ENCODE peak calls at places on chromosomes 3 and 15, in nine cellular contexts. U is tibial artery, E is fibroblast of pulmonary artery, L is fibroblast of the aortic adventitia, M is tibial nerve, O is ovary, P is hepatocyte, J is psoas muscle, C is GM23338. B is an unnamed sample.

GRCh38 chr3:187132666-187133065 is 6.6 kb downstream of the RPL39L start:
- DNase-seq in U (no peak), E (no peak), L (no peak), M (no peak), O (no peak), P (no peak), J (no peak), C (no peak), B (no peak)

GRCh38 chr15:73927003-73927475 is 777 bp downstream of the LOXL1 start:
- DNase-seq in U (peak), E (no peak), L (no peak), M (no peak), O (peak), P (peak), J (peak), C (peak), B (peak)

GRCh38 chr15:95262866-95263564 is 1031.7 kb downstream of the MCTP2 start:
- DNase-seq in U (no peak), E (peak), L (peak), M (no peak), O (no peak), P (no peak), J (no peak), C (no peak), B (no peak)

GRCh38 chr3:180264479-180264878 is 227.7 kb upstream of the PEX5L start:
- DNase-seq in U (no peak), E (no peak), L (no peak), M (no peak), O (no peak), P (no peak), J (no peak), C (no peak), B (no peak)

GRCh38 chr3:187979543-187979942 is 174.4 kb upstream of the LPP start:
- DNase-seq in U (no peak), E (no peak), L (no peak), M (no peak), O (no peak), P (no peak), J (no peak), C (no peak), B (no peak)

GRCh38 chr15:32688151-32688639 is 29.6 kb upstream of the GREM1 start:
- DNase-seq in U (no peak), E (no peak), L (no peak), M (no peak), O (no peak), P (peak), J (no peak), C (no peak), B (no peak)

GRCh38 chr3:104126864-104127553 is 1239.7 kb upstream of the ALCAM start:
- DNase-seq in U (no peak), E (no peak), L (no peak), M (no peak), O (no peak), P (peak), J (no peak), C (peak), B (no peak)

GRCh38 chr3:134009345-134010000 is 20.3 kb downstream of the SLCO2A1 start:
- DNase-seq in U (no peak), E (peak), L (peak), M (no peak), O (no peak), P (no peak), J (no peak), C (no peak), B (no peak)

GRCh38 chr3:167394003-167394402 is 13.9 kb upstream of the ZBBX start:
- DNase-seq in U (no peak), E (no peak), L (no peak), M (no peak), O (no peak), P (no peak), J (no peak), C (no peak), B (no peak)

GRCh38 chr3:71724584-71725278 is 471 bp downstream of the EIF4E3 start:
- DNase-seq in U (peak), E (no peak), L (no peak), M (no peak), O (peak), P (peak), J (peak), C (peak), B (peak)

GRCh38 chr3:184361932-184362667 is 590 bp downstream of the POLR2H start:
- DNase-seq in U (peak), E (no peak), L (no peak), M (no peak), O (no peak), P (peak), J (peak), C (peak), B (peak)

GRCh38 chr3:33941804-33942203 is 143.4 kb downstream of the PDCD6IP start:
- DNase-seq in U (no peak), E (no peak), L (no peak), M (no peak), O (no peak), P (no peak), J (no peak), C (no peak), B (no peak)

GRCh38 chr3:134666885-134667284 is 16.1 kb upstream of the KY start:
- DNase-seq in U (no peak), E (no peak), L (peak), M (no peak), O (no peak), P (no peak), J (no peak), C (no peak), B (no peak)

GRCh38 chr3:149844073-149844472 is 31.1 kb downstream of the RNF13 start:
- DNase-seq in U (no peak), E (no peak), L (no peak), M (no peak), O (no peak), P (no peak), J (no peak), C (no peak), B (no peak)

GRCh38 chr15:77034620-77035467 is 36.1 kb downstream of the TSPAN3 start:
- DNase-seq in U (no peak), E (peak), L (no peak), M (peak), O (peak), P (peak), J (peak), C (peak), B (peak)

GRCh38 chr3:63067999-63068645 is 192.9 kb upstream of the CADPS start:
- DNase-seq in U (no peak), E (peak), L (peak), M (no peak), O (no peak), P (peak), J (no peak), C (peak), B (no peak)

GRCh38 chr15:92904832-92905640 is 4.9 kb downstream of the CHD2 start:
- DNase-seq in U (no peak), E (no peak), L (peak), M (no peak), O (no peak), P (no peak), J (no peak), C (no peak), B (no peak)

GRCh38 chr3:49681232-49681522 is 7.0 kb downstream of the APEH start:
- DNase-seq in U (no peak), E (no peak), L (no peak), M (no peak), O (no peak), P (no peak), J (no peak), C (no peak), B (no peak)

GRCh38 chr3:194367992-194368841 is 1.3 kb downstream of the LRRC15 start:
- DNase-seq in U (no peak), E (no peak), L (peak), M (no peak), O (no peak), P (no peak), J (no peak), C (no peak), B (no peak)

GRCh38 chr3:128322030-128323022 is 144.4 kb downstream of the DNAJB8 start:
- DNase-seq in U (no peak), E (peak), L (peak), M (no peak), O (no peak), P (no peak), J (peak), C (peak), B (peak)

GRCh38 chr15:25690673-25691543 is 172.2 kb downstream of the ATP10A start:
- DNase-seq in U (peak), E (peak), L (peak), M (no peak), O (no peak), P (peak), J (no peak), C (no peak), B (no peak)

GRCh38 chr3:64988188-64988587 is 300.4 kb upstream of the ADAMTS9 start:
- DNase-seq in U (no peak), E (peak), L (no peak), M (no peak), O (no peak), P (no peak), J (no peak), C (no peak), B (no peak)

GRCh38 chr15:74988007-74988800 is 7.2 kb upstream of the SCAMP5 start:
- DNase-seq in U (no peak), E (peak), L (peak), M (no peak), O (no peak), P (peak), J (no peak), C (peak), B (peak)

GRCh38 chr3:97778152-97778551 is 13.6 kb downstream of the ARL6 start:
- DNase-seq in U (no peak), E (no peak), L (no peak), M (no peak), O (no peak), P (no peak), J (no peak), C (no peak), B (no peak)

GRCh38 chr3:9906480-9906879 is 3.8 kb downstream of the IL17RE start:
- DNase-seq in U (no peak), E (no peak), L (no peak), M (no peak), O (no peak), P (no peak), J (no peak), C (no peak), B (no peak)

GRCh38 chr3:12946661-12947316 is 105.4 kb upstream of the RPL32 start:
- DNase-seq in U (no peak), E (no peak), L (no peak), M (no peak), O (no peak), P (no peak), J (no peak), C (no peak), B (no peak)

GRCh38 chr3:38493019-38493418 is 3.1 kb upstream of the EXOG start:
- DNase-seq in U (no peak), E (peak), L (peak), M (no peak), O (no peak), P (no peak), J (no peak), C (no peak), B (no peak)

GRCh38 chr3:58962040-58962651 is 87.7 kb downstream of the CFAP20DC start:
- DNase-seq in U (no peak), E (no peak), L (peak), M (no peak), O (no peak), P (no peak), J (no peak), C (no peak), B (no peak)

GRCh38 chr15:64003182-64003581 is 43.1 kb downstream of the DAPK2 start:
- DNase-seq in U (no peak), E (no peak), L (no peak), M (no peak), O (no peak), P (no peak), J (no peak), C (no peak), B (no peak)

GRCh38 chr15:29671308-29671981 is 150.8 kb downstream of the TJP1 start:
- DNase-seq in U (no peak), E (peak), L (peak), M (no peak), O (no peak), P (no peak), J (no peak), C (no peak), B (no peak)

GRCh38 chr3:133037440-133037839 is 751 bp upstream of the TMEM108 start:
- DNase-seq in U (no peak), E (no peak), L (no peak), M (no peak), O (no peak), P (no peak), J (no peak), C (no peak), B (no peak)

GRCh38 chr15:91268510-91268909 is 168.5 kb downstream of the SV2B start:
- DNase-seq in U (no peak), E (no peak), L (no peak), M (no peak), O (no peak), P (no peak), J (no peak), C (peak), B (peak)
- TF ChIP-seq CTCF in U (no peak), E (peak), L (peak), M (no peak), O (no peak), P (no peak), J (no peak), C (peak), B (peak)

DNA sequence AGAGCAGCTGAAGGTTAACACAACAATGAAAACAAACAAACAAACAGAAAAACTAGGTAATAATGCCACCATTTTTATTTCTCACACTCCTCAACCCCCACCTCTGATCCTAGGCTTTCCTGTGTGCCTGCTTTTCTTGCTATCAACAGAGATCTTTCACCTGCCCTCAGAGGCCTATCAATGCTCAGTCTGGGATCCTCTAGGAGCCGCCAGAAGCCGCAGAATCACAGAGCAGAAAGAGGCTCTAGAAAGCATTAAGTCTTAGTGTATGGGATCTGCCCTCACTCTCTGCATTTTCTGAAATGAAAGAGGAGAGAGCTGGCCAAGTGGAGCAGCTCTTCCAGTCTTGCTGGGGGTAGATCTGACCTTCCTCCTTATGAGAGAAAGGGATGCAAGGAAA is 306.8 kb downstream of the TUSC7 start:
- DNase-seq in U (no peak), E (no peak), L (no peak), M (no peak), O (no peak), P (peak), J (no peak), C (peak), B (peak)
- TF ChIP-seq CTCF in U (no peak), E (no peak), L (no peak), M (no peak), O (no peak), P (peak), J (no peak), C (peak), B (no peak)

GRCh38 chr3:46396129-46396528 is 10.7 kb downstream of the CCR5AS start:
- DNase-seq in U (no peak), E (no peak), L (no peak), M (no peak), O (no peak), P (no peak), J (no peak), C (no peak), B (no peak)

GRCh38 chr3:46397111-46397510 is 9.8 kb downstream of the CCR5AS start:
- DNase-seq in U (no peak), E (no peak), L (no peak), M (no peak), O (no peak), P (no peak), J (no peak), C (no peak), B (no peak)

GRCh38 chr3:46395210-46395661 is 11.6 kb downstream of the CCR5AS start:
- DNase-seq in U (no peak), E (peak), L (no peak), M (no peak), O (no peak), P (peak), J (no peak), C (peak), B (no peak)

GRCh38 chr3:46393011-46393410 is 13.9 kb downstream of the CCR5AS start:
- DNase-seq in U (no peak), E (no peak), L (no peak), M (no peak), O (no peak), P (no peak), J (no peak), C (no peak), B (no peak)

GRCh38 chr3:46393554-46394434 is 13.1 kb downstream of the CCR5AS start:
- DNase-seq in U (no peak), E (peak), L (no peak), M (no peak), O (no peak), P (no peak), J (no peak), C (peak), B (no peak)
- TF ChIP-seq CTCF in U (no peak), E (no peak), L (no peak), M (no peak), O (no peak), P (no peak), J (no peak), C (no peak), B (no peak)

DNA sequence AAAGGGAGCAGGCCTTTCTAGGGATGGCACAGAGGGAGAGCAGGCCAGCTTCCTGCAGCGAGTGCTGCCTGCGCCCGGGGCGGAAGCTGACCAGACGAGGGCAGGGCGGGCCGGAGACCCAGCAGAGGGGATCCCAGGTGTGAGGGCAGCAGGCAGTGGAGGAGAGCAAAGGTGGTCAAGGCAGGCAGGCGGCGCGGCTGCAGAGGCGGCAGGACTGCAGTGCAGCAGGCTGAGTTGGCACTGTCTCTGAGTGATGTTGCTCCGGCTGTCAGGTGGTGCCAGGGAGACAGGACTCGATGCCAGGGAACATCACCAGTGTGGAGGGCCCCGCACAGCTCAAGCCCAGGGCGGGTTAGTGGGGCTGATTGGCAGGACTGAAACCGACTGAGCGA is 22.3 kb upstream of the PLXNA1 start:
- DNase-seq in U (no peak), E (no peak), L (no peak), M (no peak), O (no peak), P (no peak), J (peak), C (no peak), B (no peak)
- TF ChIP-seq CTCF in U (no peak), E (no peak), L (no peak), M (no peak), O (no peak), P (no peak), J (no peak), C (no peak), B (no peak)

DNA sequence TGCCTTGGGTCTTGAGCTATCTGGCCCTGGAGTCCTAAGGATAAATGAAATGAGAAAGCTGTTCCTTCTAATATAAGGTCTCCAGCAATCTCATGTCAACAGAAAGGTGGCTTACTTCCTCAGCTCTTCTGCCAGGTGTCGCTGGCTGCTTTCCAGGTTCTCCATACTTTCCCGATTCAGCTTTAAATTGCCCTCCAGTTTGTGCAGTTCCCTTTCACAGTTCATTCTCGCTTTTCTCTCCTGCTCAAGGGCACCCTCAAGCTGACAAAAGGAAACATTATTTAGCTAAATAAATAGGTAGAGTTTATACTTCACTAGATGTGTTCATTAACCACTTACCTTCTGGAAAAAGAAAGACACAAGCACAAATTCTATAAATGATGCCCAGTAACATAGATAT is 73.0 kb downstream of the MYH15 start:
- DNase-seq in U (no peak), E (no peak), L (no peak), M (no peak), O (no peak), P (peak), J (no peak), C (no peak), B (no peak)
- TF ChIP-seq CTCF in U (no peak), E (no peak), L (no peak), M (no peak), O (no peak), P (peak), J (no peak), C (no peak), B (no peak)

GRCh38 chr3:46549989-46550388 is 16.1 kb downstream of the LRRC2 start:
- DNase-seq in U (no peak), E (no peak), L (no peak), M (no peak), O (no peak), P (no peak), J (no peak), C (no peak), B (no peak)

GRCh38 chr3:46546896-46547440 is 19.1 kb downstream of the LRRC2 start:
- DNase-seq in U (no peak), E (no peak), L (no peak), M (no peak), O (no peak), P (no peak), J (no peak), C (no peak), B (no peak)

GRCh38 chr3:46552538-46552937 is 13.6 kb downstream of the LRRC2 start:
- DNase-seq in U (no peak), E (no peak), L (no peak), M (no peak), O (no peak), P (no peak), J (no peak), C (no peak), B (no peak)

GRCh38 chr3:46551615-46552014 is 14.5 kb downstream of the LRRC2 start:
- DNase-seq in U (no peak), E (no peak), L (no peak), M (no peak), O (no peak), P (no peak), J (no peak), C (no peak), B (no peak)

GRCh38 chr3:46549408-46549904 is 16.6 kb downstream of the LRRC2 start:
- DNase-seq in U (no peak), E (no peak), L (peak), M (no peak), O (no peak), P (no peak), J (no peak), C (peak), B (no peak)
- TF ChIP-seq CTCF in U (no peak), E (no peak), L (no peak), M (no peak), O (no peak), P (no peak), J (no peak), C (no peak), B (no peak)

GRCh38 chr3:24149032-24149431 is 203.9 kb downstream of the NR1D2 start:
- DNase-seq in U (no peak), E (no peak), L (no peak), M (no peak), O (no peak), P (no peak), J (no peak), C (peak), B (no peak)
- TF ChIP-seq CTCF in U (no peak), E (peak), L (no peak), M (no peak), O (no peak), P (peak), J (no peak), C (peak), B (no peak)

DNA sequence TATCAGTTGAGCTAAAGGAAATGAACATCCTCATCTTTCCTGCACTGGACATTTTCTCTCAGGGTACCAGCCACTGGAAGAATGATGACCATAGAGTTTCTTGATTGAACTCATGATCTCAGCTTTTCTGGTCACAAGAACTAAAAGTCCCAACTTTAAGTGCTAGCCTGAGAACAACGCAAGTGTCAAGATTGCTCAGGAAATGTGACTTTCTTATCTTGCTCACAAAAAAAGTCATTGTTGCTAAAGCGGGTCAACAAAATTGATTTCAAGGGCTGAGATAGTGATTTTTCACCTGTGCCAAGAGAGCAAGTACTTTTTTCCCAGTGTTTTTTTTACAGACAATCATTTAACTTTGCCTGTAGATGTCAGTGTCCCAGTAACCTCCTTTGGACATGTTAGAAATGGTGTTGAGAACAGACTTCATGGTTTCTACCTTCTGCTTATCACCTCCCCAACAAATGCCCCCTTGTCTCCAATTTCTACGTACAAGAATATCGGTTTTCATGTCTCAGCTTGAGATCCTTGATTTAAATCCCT is 125.9 kb downstream of the SEMA6D start:
- DNase-seq in U (no peak), E (no peak), L (no peak), M (no peak), O (no peak), P (no peak), J (no peak), C (no peak), B (no peak)
- TF ChIP-seq CTCF in U (no peak), E (no peak), L (no peak), M (no peak), O (no peak), P (no peak), J (no peak), C (no peak), B (no peak)

B was measured in glutamatergic neuron.